ENCODE peak calls at places on chromosomes 16 and 17, in seven cellular contexts. A is PC-3, C is MM.1S, G is SK-N-SH, B is GM23338, I is GM23248, W is neural progenitor cell. M is an unnamed sample.

GRCh38 chr17:80279895-80280294 is 19.2 kb downstream of the RNF213 start:
- DNase-seq in A (no peak), C (no peak), G (peak), B (no peak), I (peak), W (no peak), M (no peak)

GRCh38 chr16:52446076-52446475 is 100.9 kb downstream of the TOX3 start:
- DNase-seq in A (no peak), C (no peak), G (no peak), B (no peak), I (no peak), W (no peak), M (no peak)

GRCh38 chr17:68298601-68299000 is 7.3 kb downstream of the ARSG start:
- DNase-seq in A (no peak), C (no peak), G (no peak), B (no peak), I (no peak), W (no peak), M (no peak)

GRCh38 chr16:9665851-9666271 is 516.4 kb downstream of the GRIN2A start:
- DNase-seq in A (peak), C (no peak), G (no peak), B (no peak), I (no peak), W (no peak), M (no peak)

GRCh38 chr17:43998552-43998951 is 5.9 kb upstream of the NAGS start:
- DNase-seq in A (peak), C (no peak), G (no peak), B (no peak), I (peak), W (no peak), M (no peak)

GRCh38 chr16:28292731-28293588 is 635 bp downstream of the SBK1 start:
- DNase-seq in A (no peak), C (no peak), G (peak), B (peak), I (no peak), W (peak), M (no peak)

GRCh38 chr17:28828294-28829040 is 14.1 kb downstream of the FAM222B start:
- DNase-seq in A (no peak), C (no peak), G (no peak), B (no peak), I (peak), W (no peak), M (no peak)

GRCh38 chr16:1061769-1062505 is 10.6 kb upstream of the SSTR5 start:
- DNase-seq in A (no peak), C (no peak), G (no peak), B (no peak), I (no peak), W (no peak), M (no peak)

GRCh38 chr16:87334611-87335305 is 17.6 kb upstream of the C16orf95 start:
- DNase-seq in A (no peak), C (no peak), G (no peak), B (no peak), I (no peak), W (no peak), M (no peak)

GRCh38 chr17:38885044-38885727 is 15.3 kb downstream of the LASP1 start:
- DNase-seq in A (no peak), C (no peak), G (no peak), B (no peak), I (peak), W (peak), M (no peak)

GRCh38 chr17:7043544-7044268 is at the start of gene SLC16A11:
- DNase-seq in A (no peak), C (peak), G (peak), B (peak), I (peak), W (peak), M (no peak)

GRCh38 chr16:5020551-5020950 is 13.2 kb downstream of the NAGPA start:
- DNase-seq in A (no peak), C (no peak), G (no peak), B (no peak), I (no peak), W (no peak), M (no peak)

GRCh38 chr17:46769531-46770438 is 48.7 kb downstream of the WNT3 start:
- DNase-seq in A (peak), C (no peak), G (peak), B (no peak), I (no peak), W (no peak), M (no peak)

GRCh38 chr17:79215631-79216030 is 141.0 kb downstream of the ENGASE start:
- DNase-seq in A (no peak), C (no peak), G (no peak), B (no peak), I (no peak), W (no peak), M (no peak)

GRCh38 chr17:68595496-68595895 is 5.7 kb downstream of the FAM20A start:
- DNase-seq in A (no peak), C (no peak), G (no peak), B (no peak), I (no peak), W (no peak), M (no peak)

GRCh38 chr17:2369551-2370210 is 31.2 kb downstream of the MNT start:
- DNase-seq in A (no peak), C (no peak), G (peak), B (peak), I (no peak), W (peak), M (peak)

GRCh38 chr16:66508914-66509496 is 40.9 kb downstream of the TK2 start:
- DNase-seq in A (no peak), C (no peak), G (no peak), B (no peak), I (no peak), W (no peak), M (no peak)

GRCh38 chr17:73630531-73630930 is 13.7 kb downstream of the SDK2 start:
- DNase-seq in A (no peak), C (no peak), G (no peak), B (no peak), I (no peak), W (peak), M (no peak)

GRCh38 chr17:31318298-31319190 is 2.9 kb downstream of the EVI2A start:
- DNase-seq in A (no peak), C (peak), G (no peak), B (peak), I (peak), W (peak), M (peak)

GRCh38 chr17:1137465-1137894 is 42.3 kb downstream of the ABR start:
- DNase-seq in A (no peak), C (peak), G (no peak), B (peak), I (no peak), W (no peak), M (no peak)

GRCh38 chr16:3259097-3259496 is 2.7 kb upstream of the MEFV start:
- DNase-seq in A (no peak), C (no peak), G (no peak), B (no peak), I (peak), W (no peak), M (no peak)

GRCh38 chr16:2224183-2224486 is 744 bp downstream of the E4F1 start:
- DNase-seq in A (peak), C (peak), G (no peak), B (no peak), I (no peak), W (no peak), M (no peak)

GRCh38 chr16:4323071-4323844 is 7.4 kb downstream of the GLIS2 start:
- DNase-seq in A (no peak), C (no peak), G (no peak), B (no peak), I (no peak), W (no peak), M (no peak)

GRCh38 chr16:86063696-86064405 is 164.9 kb downstream of the IRF8 start:
- DNase-seq in A (no peak), C (no peak), G (no peak), B (no peak), I (no peak), W (no peak), M (no peak)

GRCh38 chr17:27265333-27265732 is 28.6 kb upstream of the WSB1 start:
- DNase-seq in A (peak), C (no peak), G (no peak), B (no peak), I (no peak), W (no peak), M (no peak)

GRCh38 chr17:27263386-27263785 is 30.5 kb upstream of the WSB1 start:
- DNase-seq in A (no peak), C (no peak), G (no peak), B (no peak), I (no peak), W (no peak), M (no peak)

GRCh38 chr17:27268394-27269085 is 25.4 kb upstream of the WSB1 start:
- DNase-seq in A (no peak), C (no peak), G (no peak), B (no peak), I (no peak), W (no peak), M (no peak)

GRCh38 chr17:27266228-27266627 is 27.7 kb upstream of the WSB1 start:
- DNase-seq in A (no peak), C (no peak), G (no peak), B (no peak), I (no peak), W (no peak), M (no peak)

GRCh38 chr17:27264068-27264812 is 29.7 kb upstream of the WSB1 start:
- DNase-seq in A (no peak), C (no peak), G (no peak), B (no peak), I (no peak), W (no peak), M (no peak)
- H3K4me2 ChIP-seq in A (no peak), C (no peak), G (no peak), B (no peak), I (no peak), W (no peak), M (no peak)

GRCh38 chr17:45364531-45365390 is 47.9 kb upstream of the MAP3K14 start:
- DNase-seq in A (no peak), C (no peak), G (peak), B (peak), I (peak), W (peak), M (peak)

GRCh38 chr17:45367216-45367615 is 50.4 kb upstream of the MAP3K14 start:
- DNase-seq in A (no peak), C (no peak), G (peak), B (no peak), I (no peak), W (no peak), M (no peak)

GRCh38 chr17:45366691-45367090 is 49.9 kb upstream of the MAP3K14 start:
- DNase-seq in A (no peak), C (no peak), G (peak), B (no peak), I (no peak), W (no peak), M (no peak)

GRCh38 chr17:45363498-45363897 is 46.7 kb upstream of the MAP3K14 start:
- DNase-seq in A (no peak), C (no peak), G (no peak), B (no peak), I (no peak), W (no peak), M (no peak)

GRCh38 chr17:45366049-45366448 is 49.2 kb upstream of the MAP3K14 start:
- DNase-seq in A (no peak), C (no peak), G (no peak), B (no peak), I (no peak), W (no peak), M (no peak)
- TF ChIP-seq EZH2phosphoT487 in A (no peak), C (no peak), G (no peak), B (no peak), I (no peak), W (no peak), M (no peak)

DNA sequence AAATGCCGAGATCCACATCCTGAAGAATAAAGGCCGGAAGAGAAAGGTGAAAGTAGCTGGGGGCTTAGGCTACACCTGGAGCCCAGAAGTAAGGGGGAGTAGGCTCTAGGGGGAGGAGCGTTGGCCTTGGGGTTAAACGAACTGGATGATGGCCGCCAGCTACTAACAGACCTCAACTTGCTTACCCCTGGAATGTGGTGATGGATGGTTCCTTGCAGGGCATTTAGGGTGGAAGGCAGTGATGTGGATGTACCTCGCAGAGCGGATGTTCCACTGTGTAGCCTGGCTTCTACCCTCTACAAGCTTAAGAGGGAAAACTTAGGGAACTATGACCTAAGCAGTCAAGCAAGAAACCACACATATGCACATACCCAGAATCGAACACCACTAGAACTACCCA is 2.3 kb upstream of the MAZ start:
- DNase-seq in A (no peak), C (no peak), G (no peak), B (peak), I (no peak), W (peak), M (peak)
- H3K4me2 ChIP-seq in A (peak), C (peak), G (peak), B (peak), I (peak), W (peak), M (peak)

DNA sequence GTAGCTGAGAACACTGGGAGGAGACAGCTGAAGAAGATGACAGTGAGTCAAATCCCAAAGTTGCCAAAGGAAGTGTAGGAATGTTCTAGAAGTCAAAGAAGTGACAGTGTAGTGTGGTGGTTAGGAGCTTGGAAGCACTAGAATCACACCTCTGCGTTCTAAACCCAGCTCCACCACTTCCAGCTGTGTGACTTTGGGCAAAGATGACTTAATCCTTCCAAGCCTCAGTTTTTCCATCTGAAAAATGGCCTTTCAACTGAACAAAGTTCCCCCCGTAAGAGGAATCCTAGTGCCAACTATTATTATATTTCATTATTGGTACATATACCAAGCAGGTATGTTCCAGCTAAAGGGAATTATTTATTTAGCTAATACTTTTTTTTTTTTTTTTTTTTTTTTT is 56.0 kb downstream of the IQCK start:
- DNase-seq in A (no peak), C (no peak), G (no peak), B (no peak), I (no peak), W (no peak), M (no peak)
- TF ChIP-seq EZH2phosphoT487 in A (no peak), C (no peak), G (no peak), B (no peak), I (no peak), W (no peak), M (no peak)

GRCh38 chr16:80997964-80998620 is 8.6 kb downstream of the CMC2 start:
- DNase-seq in A (no peak), C (no peak), G (no peak), B (no peak), I (no peak), W (no peak), M (no peak)

GRCh38 chr16:81000873-81001272 is 5.8 kb downstream of the CMC2 start:
- DNase-seq in A (no peak), C (no peak), G (no peak), B (no peak), I (no peak), W (no peak), M (no peak)

GRCh38 chr16:80994451-80994850 is 12.2 kb downstream of the CMC2 start:
- DNase-seq in A (peak), C (no peak), G (no peak), B (no peak), I (peak), W (no peak), M (no peak)

GRCh38 chr16:80996688-80997138 is 10.0 kb downstream of the CMC2 start:
- DNase-seq in A (no peak), C (no peak), G (no peak), B (no peak), I (no peak), W (no peak), M (no peak)

GRCh38 chr16:80997139-80997798 is 9.4 kb downstream of the CMC2 start:
- DNase-seq in A (no peak), C (no peak), G (no peak), B (no peak), I (peak), W (no peak), M (peak)
- H3K4me2 ChIP-seq in A (no peak), C (no peak), G (peak), B (no peak), I (no peak), W (no peak), M (peak)

GRCh38 chr17:50209472-50210248 is 8.2 kb upstream of the COL1A1 start:
- DNase-seq in A (no peak), C (no peak), G (peak), B (peak), I (peak), W (peak), M (no peak)
- TF ChIP-seq EZH2phosphoT487 in A (no peak), C (no peak), G (no peak), B (no peak), I (no peak), W (no peak), M (no peak)